ENCODE peak calls at places on chromosome 10, in five cellular contexts. U is sigmoid colon; E is SK-N-SH; G is HCT116; J is CD8-positive, alpha-beta T cell. H is an unnamed sample.

GRCh38 chr10:33280217-33280616 is 54.2 kb downstream of the NRP1 start:
- DNase-seq in U (no peak), G (no peak), E (no peak), J (no peak), H (no peak)

GRCh38 chr10:71845410-71846406 is 5.3 kb downstream of the PSAP start:
- DNase-seq in U (no peak), G (no peak), E (no peak), J (no peak), H (no peak)

GRCh38 chr10:108410231-108410630 is 1245.7 kb upstream of the SORCS1 start:
- DNase-seq in E (no peak), J (no peak), U (no peak), G (no peak), H (no peak)

GRCh38 chr10:4704034-4704545 is 121.9 kb upstream of the AKR1E2 start:
- DNase-seq in G (peak; percentile 80), E (no peak), U (no peak), J (no peak), H (no peak)

GRCh38 chr10:101008823-101009423 is 9.3 kb downstream of the LZTS2 start:
- DNase-seq in E (no peak), U (no peak), G (no peak), J (no peak), H (no peak)

GRCh38 chr10:81838950-81839349 is 36.0 kb upstream of the NRG3 start:
- DNase-seq in E (peak; percentile 14), G (no peak), U (no peak), J (no peak), H (no peak)

GRCh38 chr10:85624511-85624910 is 742.1 kb downstream of the GRID1 start:
- DNase-seq in J (no peak), G (no peak), E (no peak), U (no peak), H (no peak)

GRCh38 chr10:127694580-127695193 is 42.3 kb upstream of the FOXI2 start:
- DNase-seq in U (no peak), E (peak; percentile 65), G (peak; percentile 85), J (no peak), H (no peak)

GRCh38 chr10:19839090-19839489 is 22.9 kb downstream of the PLXDC2 start:
- DNase-seq in E (no peak), U (no peak), G (no peak), J (no peak), H (no peak)

GRCh38 chr10:51073461-51074237 is 638 bp upstream of the PRKG1 start:
- DNase-seq in G (no peak), U (peak; percentile 78), J (no peak), E (peak; percentile 65), H (peak; percentile 38)

GRCh38 chr10:29256531-29256930 is 32.3 kb upstream of the LYZL1 start:
- DNase-seq in U (no peak), E (no peak), G (no peak), J (no peak), H (no peak)

GRCh38 chr10:70481831-70482530 is 3.4 kb downstream of the PALD1 start:
- DNase-seq in U (peak; percentile 87), E (no peak), J (no peak), G (no peak), H (peak; percentile 77)

GRCh38 chr10:72049969-72050781 is 38.2 kb downstream of the SPOCK2 start:
- DNase-seq in G (no peak), U (no peak), E (no peak), J (no peak), H (no peak)

GRCh38 chr10:74151879-74152722 is 1.1 kb downstream of the ADK start:
- DNase-seq in J (no peak), G (no peak), E (no peak), U (no peak), H (no peak)
- H3K27ac ChIP-seq in J (peak overlapping the region; percentile 86), G (peak overlapping the region; percentile 89), E (peak overlapping the region; percentile 89), U (peak overlapping the region; percentile 85), H (peak overlapping the region; percentile 94)

GRCh38 chr10:3549118-3549517 is 235.9 kb downstream of the KLF6 start:
- DNase-seq in J (no peak), U (no peak), E (no peak), G (no peak), H (no peak)
- H3K27ac ChIP-seq in J (no peak overlapping the region), U (no peak overlapping the region), E (peak overlapping the region; percentile 43), G (no peak overlapping the region), H (no peak overlapping the region)

GRCh38 chr10:113041324-113041723 is 91.3 kb downstream of the TCF7L2 start:
- DNase-seq in U (no peak), J (no peak), G (no peak), E (no peak), H (no peak)

GRCh38 chr10:113038985-113039384 is 88.9 kb downstream of the TCF7L2 start:
- DNase-seq in U (no peak), J (no peak), E (no peak), G (no peak), H (no peak)

GRCh38 chr10:113044015-113044755 is 94.1 kb downstream of the TCF7L2 start:
- DNase-seq in J (no peak), E (no peak), U (no peak), G (no peak), H (no peak)

GRCh38 chr10:113042961-113043360 is 92.9 kb downstream of the TCF7L2 start:
- DNase-seq in J (no peak), G (no peak), E (no peak), U (no peak), H (no peak)

GRCh38 chr10:113041841-113042745 is 92.0 kb downstream of the TCF7L2 start:
- DNase-seq in J (no peak), U (peak; percentile 50), E (no peak), G (no peak), H (no peak)
- H3K27ac ChIP-seq in J (no peak overlapping the region), U (no peak overlapping the region), E (no peak overlapping the region), G (no peak overlapping the region), H (no peak overlapping the region)

DNA sequence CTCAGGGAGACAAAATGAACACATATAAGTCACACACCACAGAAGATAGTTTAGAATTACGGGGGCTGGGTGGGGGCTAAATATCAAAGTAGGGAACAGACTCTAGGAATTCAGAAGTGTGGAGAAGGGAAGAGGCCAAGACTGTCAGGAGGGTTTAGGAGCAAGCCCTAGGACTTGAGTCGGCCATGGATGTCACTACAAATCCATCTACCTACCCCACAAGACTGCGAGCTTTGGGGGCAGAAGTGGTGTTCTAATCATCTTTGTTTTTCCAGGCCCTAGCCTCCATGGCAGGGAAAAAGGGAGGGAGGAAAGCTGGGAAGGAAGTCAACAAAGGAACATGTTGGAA is 5.8 kb upstream of the ARHGAP19 start:
- DNase-seq in G (no peak), U (no peak), E (no peak), J (no peak), H (no peak)
- H3K27ac ChIP-seq in G (no peak overlapping the region), U (no peak overlapping the region), E (no peak overlapping the region), J (no peak overlapping the region), H (no peak overlapping the region)

GRCh38 chr10:124458473-124458872 is 3.1 kb upstream of the LHPP start:
- DNase-seq in G (no peak), E (no peak), U (no peak), J (no peak), H (no peak)
- H3K27ac ChIP-seq in G (no peak overlapping the region), E (no peak overlapping the region), U (no peak overlapping the region), J (no peak overlapping the region), H (no peak overlapping the region)

DNA sequence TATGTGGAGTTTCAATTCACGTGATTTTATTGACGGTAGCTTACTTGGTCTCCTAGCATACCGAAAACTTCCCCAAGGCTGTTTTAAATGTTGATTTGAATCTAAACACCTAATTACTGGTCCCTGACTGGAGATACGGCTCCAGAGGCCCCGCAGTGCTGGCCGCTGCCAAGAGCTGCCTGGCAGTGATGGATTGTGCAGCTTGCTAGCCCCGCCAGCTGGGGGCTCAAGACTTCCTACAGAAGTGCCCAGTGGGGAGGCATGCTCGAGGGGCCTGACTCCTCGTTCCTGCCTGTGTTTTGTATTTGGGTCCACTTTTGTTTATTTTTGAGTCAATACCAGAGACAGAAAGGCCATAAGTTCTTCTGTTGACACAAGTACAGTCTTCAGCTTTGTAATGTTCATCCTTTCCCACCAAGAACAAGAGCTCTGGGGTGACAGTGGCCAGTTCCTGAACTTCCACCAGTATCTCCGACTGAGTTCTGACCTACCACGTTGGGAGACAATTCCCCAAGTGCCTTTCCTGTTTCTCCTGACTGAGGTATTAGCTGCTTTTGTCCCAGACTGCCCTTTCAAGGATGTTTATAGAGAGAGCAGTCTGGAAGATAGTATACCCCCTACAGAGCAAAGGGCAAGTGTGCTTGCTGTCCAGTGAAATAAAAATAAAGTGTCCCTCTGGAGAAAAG is 80.7 kb upstream of the CXCL12 start:
- DNase-seq in J (no peak), U (no peak), E (peak; percentile 16), G (no peak), H (no peak)
- H3K27ac ChIP-seq in J (no peak overlapping the region), U (no peak overlapping the region), E (no peak overlapping the region), G (no peak overlapping the region), H (no peak overlapping the region)